ENCODE peak calls at places on chromosomes 4 and X, in four cellular contexts. I is heart right ventricle; H is spleen; B is CD4-positive, CD25-positive, alpha-beta regulatory T cell. T is an unnamed sample. For H3K27me3, the result is how much of the 10 kb centered on the place peaks cover.

GRCh38 chr4:184688447-184688846 is 38.9 kb downstream of the PRIMPOL start:
- DNase-seq in B (no peak), I (no peak), H (no peak), T (no peak)

GRCh38 chrX:106415276-106415895 is 196.4 kb upstream of the RADX start:
- DNase-seq in H (no peak), I (no peak), B (no peak), T (no peak)

GRCh38 chr4:101862595-101862994 is 72.1 kb downstream of the BANK1 start:
- DNase-seq in I (no peak), B (no peak), H (no peak), T (no peak)

GRCh38 chrX:8579602-8580001 is 115.0 kb downstream of the VCX3B start:
- DNase-seq in I (no peak), H (no peak), B (no peak), T (no peak)

GRCh38 chrX:155065035-155065734 is 5.8 kb downstream of the CMC4 start:
- DNase-seq in I (no peak), B (no peak), H (no peak), T (no peak)

GRCh38 chrX:84064814-84065213 is 123.2 kb downstream of the RPS6KA6 start:
- DNase-seq in I (no peak), B (no peak), H (no peak), T (no peak)

GRCh38 chr4:76801621-76802545 is 96.1 kb downstream of the SOWAHB start:
- DNase-seq in B (no peak), I (peak), H (peak), T (no peak)

GRCh38 chr4:86939737-86940141 is 4.9 kb downstream of the AFF1 start:
- DNase-seq in H (no peak), I (no peak), B (no peak), T (no peak)

GRCh38 chrX:130139474-130140201 is 26.0 kb downstream of the AIFM1 start:
- DNase-seq in B (no peak), I (no peak), H (no peak), T (no peak)

GRCh38 chr4:102501635-102502382 is 650 bp downstream of the NFKB1 start:
- DNase-seq in B (peak), I (peak), H (peak), T (peak)

GRCh38 chr4:173426064-173426463 is 27.1 kb upstream of the SCRG1 start:
- DNase-seq in H (no peak), B (no peak), I (no peak), T (no peak)

GRCh38 chr4:54439831-54440243 is 210.7 kb downstream of the PDGFRA start:
- DNase-seq in H (no peak), I (no peak), B (no peak), T (peak)

GRCh38 chr4:183588169-183588675 is 70.8 kb downstream of the RWDD4 start:
- DNase-seq in H (no peak), B (no peak), I (no peak), T (no peak)

GRCh38 chr4:134627386-134627785 is 425.8 kb upstream of the PABPC4L start:
- DNase-seq in H (no peak), I (no peak), B (no peak), T (no peak)

GRCh38 chr4:175413561-175413960 is 398.5 kb downstream of the GPM6A start:
- DNase-seq in H (no peak), B (no peak), I (no peak), T (no peak)

GRCh38 chrX:100928660-100929613 is at the start of gene XKRX:
- DNase-seq in I (peak), H (peak), B (peak), T (peak)

GRCh38 chr4:145868637-145869409 is 69.8 kb downstream of the ZNF827 start:
- DNase-seq in I (no peak), H (no peak), B (no peak), T (no peak)

GRCh38 chr4:145871209-145871608 is 67.4 kb downstream of the ZNF827 start:
- DNase-seq in I (no peak), B (no peak), H (no peak), T (no peak)

GRCh38 chr4:145867416-145867815 is 71.2 kb downstream of the ZNF827 start:
- DNase-seq in I (no peak), H (no peak), B (no peak), T (no peak)

GRCh38 chr4:145865274-145865941 is 73.2 kb downstream of the ZNF827 start:
- DNase-seq in B (no peak), H (no peak), I (no peak), T (no peak)

GRCh38 chr4:145870155-145871020 is 68.2 kb downstream of the ZNF827 start:
- DNase-seq in B (no peak), I (no peak), H (no peak), T (no peak)
- H3K27ac ChIP-seq in B (no peak), I (no peak), H (no peak), T (no peak)

GRCh38 chr4:24655326-24655725 is 71.0 kb upstream of the DHX15 start:
- DNase-seq in H (no peak), B (no peak), I (no peak), T (no peak)
- H3K27me3 ChIP-seq in H (under half), B (under half), I (under half), T (under half)

DNA sequence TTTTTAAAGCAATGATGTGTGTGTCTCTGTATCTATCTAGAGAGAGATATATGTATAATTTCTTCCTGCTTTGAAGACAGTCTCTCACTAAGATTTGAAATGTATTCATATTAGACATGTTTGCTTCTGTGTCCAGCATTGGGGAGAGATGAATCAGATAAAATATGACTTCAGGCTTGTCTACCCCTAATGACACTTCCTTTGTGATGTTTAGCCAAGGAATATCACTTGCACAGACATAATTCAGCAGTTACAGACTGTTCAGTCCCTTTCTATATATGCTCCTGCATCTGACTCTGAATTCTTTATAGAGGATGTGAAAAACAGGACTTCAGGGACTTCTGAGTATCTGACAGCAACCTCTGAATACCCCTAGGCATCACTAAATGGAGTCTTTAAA is 158.4 kb downstream of the DCLK2 start:
- DNase-seq in B (no peak), I (no peak), H (no peak), T (no peak)
- H3K27ac ChIP-seq in B (no peak), I (no peak), H (no peak), T (no peak)

GRCh38 chr4:84484274-84484673 is 14.8 kb downstream of the NKX6-1 start:
- DNase-seq in B (no peak), H (no peak), I (no peak), T (no peak)
- H3K27me3 ChIP-seq in B (under half), H (half or more), I (half or more), T (under half)

GRCh38 chr4:5747746-5748365 is 36.9 kb downstream of the EVC start:
- DNase-seq in I (no peak), H (no peak), B (no peak), T (no peak)
- H3K27ac ChIP-seq in I (peak), H (no peak), B (no peak), T (no peak)

T was measured in SJCRH30.